ENCODE peak calls at places on chromosomes 1 and 21, in four cellular contexts. C is right lobe of liver, J is kidney, K is esophagus squamous epithelium. S is an unnamed sample.

GRCh38 chr1:26922201-26922729 is 722 bp downstream of the NUDC start:
- DNase-seq in K (no peak), C (no peak), J (no peak), S (no peak)

GRCh38 chr1:66313446-66313845 is 220.5 kb upstream of the SGIP1 start:
- DNase-seq in C (no peak), K (no peak), J (no peak), S (no peak)

GRCh38 chr21:41583274-41583790 is 75.4 kb upstream of the TMPRSS2 start:
- DNase-seq in C (peak; percentile 77), K (no peak), J (peak; percentile 88), S (peak; percentile 38)

GRCh38 chr1:167223144-167224103 is 2.7 kb downstream of the POU2F1 start:
- DNase-seq in J (no peak), C (no peak), K (no peak), S (no peak)

GRCh38 chr1:39199593-39199992 is 4.9 kb upstream of the MACF1 start:
- DNase-seq in C (no peak), J (no peak), K (no peak), S (no peak)

GRCh38 chr1:8970870-8971337 is 25.2 kb downstream of the CA6 start:
- DNase-seq in C (no peak), J (no peak), K (no peak), S (no peak)

GRCh38 chr1:236717811-236718210 is 31.5 kb downstream of the ACTN2 start:
- DNase-seq in J (no peak), C (no peak), K (no peak), S (no peak)

GRCh38 chr1:115052454-115053083 is 22.9 kb downstream of the TSHB start:
- DNase-seq in J (no peak), K (no peak), C (peak; percentile 30), S (no peak)

GRCh38 chr1:114298059-114298458 is 144.4 kb upstream of the SYT6 start:
- DNase-seq in J (no peak), K (no peak), C (no peak), S (no peak)

GRCh38 chr1:201771466-201771865 is 57.5 kb upstream of the IPO9 start:
- DNase-seq in C (no peak), K (no peak), J (no peak), S (no peak)

GRCh38 chr1:111270781-111271463 is 19.7 kb upstream of the CHIA start:
- DNase-seq in J (peak; percentile 71), K (no peak), C (no peak), S (no peak)

GRCh38 chr21:15065381-15066230 is 806 bp upstream of the NRIP1 start:
- DNase-seq in K (peak; percentile 21), C (peak; percentile 73), J (peak; percentile 92), S (peak; percentile 83)

GRCh38 chr21:20882462-20883415 is 115.5 kb upstream of the NCAM2 start:
- DNase-seq in C (no peak), J (no peak), K (no peak), S (no peak)

GRCh38 chr1:153597206-153597605 is 15.7 kb downstream of the S100A16 start:
- DNase-seq in C (no peak), K (no peak), J (peak; percentile 37), S (no peak)

GRCh38 chr21:32658524-32658923 is 46.3 kb upstream of the CFAP298 start:
- DNase-seq in J (no peak), K (no peak), C (no peak), S (no peak)

GRCh38 chr21:31351973-31352372 is 7.9 kb upstream of the TIAM1 start:
- DNase-seq in C (no peak), J (no peak), K (no peak), S (no peak)

GRCh38 chr1:110616587-110616986 is 10.4 kb upstream of the KCNA2 start:
- DNase-seq in J (no peak), K (no peak), C (no peak), S (no peak)

GRCh38 chr1:110310300-110310699 is 28.9 kb upstream of the RBM15 start:
- DNase-seq in K (no peak), J (no peak), C (no peak), S (peak; percentile 37)

GRCh38 chr1:8712413-8713229 is 104.8 kb downstream of the RERE start:
- DNase-seq in C (no peak), K (no peak), J (no peak), S (no peak)

GRCh38 chr1:161089938-161090337 is 580 bp upstream of the NECTIN4 start:
- DNase-seq in K (no peak), C (no peak), J (no peak), S (no peak)
- H3K4me1 ChIP-seq in K (peaks cover 11% of the 10 kb centered on the region), C (no peaks in the 10 kb centered on the region), J (peaks cover 9% of the 10 kb centered on the region), S (peaks cover 42% of the 10 kb centered on the region)

GRCh38 chr1:212668477-212668876 is 31.2 kb downstream of the BATF3 start:
- DNase-seq in K (no peak), J (no peak), C (no peak), S (no peak)
- H3K4me1 ChIP-seq in K (peaks cover 7% of the 10 kb centered on the region), J (no peaks in the 10 kb centered on the region), C (no peaks in the 10 kb centered on the region), S (peaks cover 46% of the 10 kb centered on the region)

DNA sequence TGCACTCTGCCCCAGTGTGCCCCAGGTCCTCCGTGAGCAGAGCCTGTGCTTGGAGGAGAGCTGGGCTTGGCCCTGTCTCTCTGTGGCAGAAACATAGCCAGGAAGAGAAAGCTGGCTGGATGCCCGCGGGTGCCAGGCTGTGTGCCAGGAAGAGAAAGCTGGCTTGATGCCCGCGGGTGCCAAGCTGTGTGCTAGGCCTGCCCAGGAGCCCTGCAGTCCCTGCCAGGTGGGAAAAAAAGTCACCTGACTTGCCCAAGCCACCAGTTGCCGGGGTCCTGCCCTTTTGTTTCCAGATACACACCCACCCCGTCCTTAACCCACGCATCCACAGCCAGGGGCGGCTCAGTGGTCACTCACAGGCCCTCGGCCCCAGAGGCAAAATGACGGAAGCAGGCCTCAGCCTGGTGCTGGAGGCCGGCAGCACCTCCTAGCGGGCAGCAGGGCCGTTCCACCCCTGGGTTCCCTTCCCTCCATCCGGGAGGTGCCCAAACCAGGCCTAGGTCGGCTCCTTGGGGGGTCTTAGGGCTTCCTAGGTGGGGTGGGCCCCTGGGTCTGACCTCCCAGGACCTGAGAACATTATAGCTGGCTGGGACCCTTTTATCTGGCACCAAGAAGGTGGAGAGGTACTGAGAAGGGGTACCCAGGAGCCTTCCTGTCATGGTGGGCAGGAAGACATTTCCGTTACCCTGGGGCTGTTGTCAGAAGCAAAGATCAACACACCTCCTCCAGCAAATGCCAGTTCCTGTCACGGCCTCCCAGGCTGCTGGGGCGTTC is 9.1 kb downstream of the ITGB2 start:
- DNase-seq in C (peak; percentile 82), K (no peak), J (peak; percentile 93), S (no peak)
- H3K4me1 ChIP-seq in C (peaks cover 9% of the 10 kb centered on the region), K (peaks cover 30% of the 10 kb centered on the region), J (peaks cover 17% of the 10 kb centered on the region), S (peaks cover 32% of the 10 kb centered on the region)

DNA sequence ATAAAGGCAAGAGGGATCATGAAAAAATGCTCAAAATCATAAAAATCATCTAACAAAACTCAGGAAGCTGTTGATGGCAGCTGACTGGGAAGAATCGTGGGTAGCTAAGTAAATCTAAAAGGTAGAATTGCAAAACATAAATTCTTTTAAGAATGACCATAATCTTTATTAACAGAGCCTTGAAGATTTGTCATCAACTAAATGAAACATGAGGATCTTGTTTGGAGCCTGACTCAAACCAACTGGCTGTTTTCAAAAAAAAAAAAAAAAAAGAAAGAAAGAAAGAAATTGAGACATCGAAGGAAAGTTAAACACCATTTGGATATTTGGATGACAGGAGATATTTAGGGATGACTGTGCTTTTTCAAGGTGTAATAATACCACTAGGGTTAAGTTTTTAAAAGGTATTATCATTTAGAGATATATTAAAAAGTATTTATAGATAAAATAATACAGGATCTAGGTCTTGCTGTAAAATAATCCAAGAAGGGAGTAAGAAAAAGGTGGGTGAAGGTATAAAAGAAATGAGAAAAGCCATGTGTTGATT is 48.6 kb downstream of the CD34 start:
- DNase-seq in J (no peak), K (no peak), C (no peak), S (no peak)
- H3K4me1 ChIP-seq in J (peaks cover 47% of the 10 kb centered on the region), K (peaks cover 25% of the 10 kb centered on the region), C (no peaks in the 10 kb centered on the region), S (peaks cover 83% of the 10 kb centered on the region)

GRCh38 chr1:206635080-206635982 is at the start of gene DYRK3:
- DNase-seq in K (peak; percentile 47), C (peak; percentile 98), J (peak; percentile 98), S (peak; percentile 97)

GRCh38 chr1:206635983-206636354 is 633 bp downstream of the DYRK3 start:
- DNase-seq in J (no peak), K (no peak), C (no peak), S (no peak)

GRCh38 chr1:206637605-206638004 is 2.3 kb downstream of the DYRK3 start:
- DNase-seq in J (no peak), K (no peak), C (no peak), S (no peak)

GRCh38 chr1:206633708-206634121 is 1.6 kb upstream of the DYRK3 start:
- DNase-seq in J (no peak), K (no peak), C (no peak), S (no peak)

GRCh38 chr1:206634365-206635079 is 814 bp upstream of the DYRK3 start:
- DNase-seq in C (peak; percentile 93), J (peak; percentile 97), K (peak; percentile 20), S (peak; percentile 98)
- H3K4me1 ChIP-seq in C (no peaks in the 10 kb centered on the region), J (peaks cover 6% of the 10 kb centered on the region), K (peaks cover 4% of the 10 kb centered on the region), S (peaks cover 30% of the 10 kb centered on the region)

GRCh38 chr1:228785366-228786085 is 50.2 kb downstream of the RHOU start:
- DNase-seq in J (no peak), K (no peak), C (no peak), S (no peak)

GRCh38 chr1:228782662-228783414 is 47.6 kb downstream of the RHOU start:
- DNase-seq in K (no peak), C (no peak), J (no peak), S (no peak)

GRCh38 chr1:228781801-228782661 is 46.8 kb downstream of the RHOU start:
- DNase-seq in K (no peak), C (no peak), J (no peak), S (no peak)

GRCh38 chr1:228783415-228784045 is 48.3 kb downstream of the RHOU start:
- DNase-seq in K (no peak), J (no peak), C (no peak), S (no peak)

GRCh38 chr1:228784191-228784590 is 48.9 kb downstream of the RHOU start:
- DNase-seq in K (no peak), J (no peak), C (no peak), S (no peak)
- H3K4me1 ChIP-seq in K (no peaks in the 10 kb centered on the region), J (no peaks in the 10 kb centered on the region), C (no peaks in the 10 kb centered on the region), S (no peaks in the 10 kb centered on the region)

GRCh38 chr1:203404546-203404945 is 53.6 kb upstream of the FMOD start:
- DNase-seq in C (no peak), J (no peak), K (no peak), S (no peak)

GRCh38 chr1:203405703-203406430 is 54.9 kb upstream of the FMOD start:
- DNase-seq in J (no peak), C (no peak), K (no peak), S (no peak)

GRCh38 chr1:203401151-203401550 is 50.2 kb upstream of the FMOD start:
- DNase-seq in J (no peak), K (no peak), C (no peak), S (no peak)

GRCh38 chr1:203403586-203403985 is 52.7 kb upstream of the FMOD start:
- DNase-seq in K (no peak), C (no peak), J (no peak), S (no peak)

GRCh38 chr1:203402609-203403337 is 51.9 kb upstream of the FMOD start:
- DNase-seq in K (no peak), J (no peak), C (no peak), S (no peak)
- H3K4me1 ChIP-seq in K (no peaks in the 10 kb centered on the region), J (no peaks in the 10 kb centered on the region), C (no peaks in the 10 kb centered on the region), S (peaks cover 39% of the 10 kb centered on the region)

S was measured in suprapubic skin.